ENCODE peak calls at places on chromosomes 13 and 19, in ten cellular contexts. One of them, this sample, is unnamed. For H3K4me1 and H3K9me3, the result is how much of the 10 kb centered on the place peaks cover.

GRCh38 chr19:18543814-18544475 is 572 bp upstream of the FKBP8 start:
- DNase-seq in fibroblast of lung: peak
- DNase-seq in effector memory CD4-positive, alpha-beta T cell: peak
- DNase-seq in stomach: peak
- DNase-seq in DND-41: peak
- DNase-seq in hepatocyte: peak
- DNase-seq in cardiac muscle cell: peak
- DNase-seq in CD4-positive, alpha-beta memory T cell: peak
- DNase-seq in esophagus muscularis mucosa: no peak
- DNase-seq in endothelial cell of umbilical vein: peak
- DNase-seq in this sample: peak

GRCh38 chr13:46804391-46804815 is 7.4 kb upstream of the ESD start:
- DNase-seq in fibroblast of lung: peak
- DNase-seq in effector memory CD4-positive, alpha-beta T cell: no peak
- DNase-seq in stomach: no peak
- DNase-seq in DND-41: no peak
- DNase-seq in hepatocyte: no peak
- DNase-seq in cardiac muscle cell: peak
- DNase-seq in CD4-positive, alpha-beta memory T cell: no peak
- DNase-seq in esophagus muscularis mucosa: no peak
- DNase-seq in endothelial cell of umbilical vein: no peak
- DNase-seq in this sample: no peak

GRCh38 chr19:7925171-7925837 is 631 bp downstream of the CTXN1 start:
- DNase-seq in fibroblast of lung: peak
- DNase-seq in effector memory CD4-positive, alpha-beta T cell: peak
- DNase-seq in stomach: peak
- DNase-seq in DND-41: peak
- DNase-seq in hepatocyte: peak
- DNase-seq in cardiac muscle cell: peak
- DNase-seq in CD4-positive, alpha-beta memory T cell: peak
- DNase-seq in esophagus muscularis mucosa: no peak
- DNase-seq in endothelial cell of umbilical vein: peak
- DNase-seq in this sample: peak

GRCh38 chr13:75486146-75486545 is 4.2 kb upstream of the TBC1D4 start:
- DNase-seq in fibroblast of lung: no peak
- DNase-seq in effector memory CD4-positive, alpha-beta T cell: no peak
- DNase-seq in stomach: no peak
- DNase-seq in DND-41: no peak
- DNase-seq in hepatocyte: no peak
- DNase-seq in cardiac muscle cell: no peak
- DNase-seq in CD4-positive, alpha-beta memory T cell: no peak
- DNase-seq in esophagus muscularis mucosa: no peak
- DNase-seq in endothelial cell of umbilical vein: no peak
- DNase-seq in this sample: no peak

GRCh38 chr13:44629465-44630183 is 53.5 kb upstream of the TSC22D1 start:
- DNase-seq in fibroblast of lung: peak
- DNase-seq in effector memory CD4-positive, alpha-beta T cell: no peak
- DNase-seq in stomach: no peak
- DNase-seq in DND-41: no peak
- DNase-seq in hepatocyte: no peak
- DNase-seq in cardiac muscle cell: peak
- DNase-seq in CD4-positive, alpha-beta memory T cell: no peak
- DNase-seq in esophagus muscularis mucosa: no peak
- DNase-seq in endothelial cell of umbilical vein: no peak
- DNase-seq in this sample: no peak

GRCh38 chr13:90365130-90365529 is 982.4 kb upstream of the MIR17HG start:
- DNase-seq in fibroblast of lung: peak
- DNase-seq in effector memory CD4-positive, alpha-beta T cell: no peak
- DNase-seq in stomach: no peak
- DNase-seq in DND-41: no peak
- DNase-seq in hepatocyte: peak
- DNase-seq in cardiac muscle cell: peak
- DNase-seq in CD4-positive, alpha-beta memory T cell: no peak
- DNase-seq in esophagus muscularis mucosa: no peak
- DNase-seq in endothelial cell of umbilical vein: no peak
- DNase-seq in this sample: no peak

GRCh38 chr19:19461671-19462622 is 53.4 kb downstream of the TSSK6 start:
- DNase-seq in fibroblast of lung: peak
- DNase-seq in effector memory CD4-positive, alpha-beta T cell: no peak
- DNase-seq in stomach: peak
- DNase-seq in DND-41: no peak
- DNase-seq in hepatocyte: peak
- DNase-seq in cardiac muscle cell: peak
- DNase-seq in CD4-positive, alpha-beta memory T cell: no peak
- DNase-seq in esophagus muscularis mucosa: no peak
- DNase-seq in endothelial cell of umbilical vein: peak
- DNase-seq in this sample: no peak

GRCh38 chr13:45933203-45934014 is 81.9 kb upstream of the SIAH3 start:
- DNase-seq in fibroblast of lung: no peak
- DNase-seq in effector memory CD4-positive, alpha-beta T cell: no peak
- DNase-seq in stomach: no peak
- DNase-seq in DND-41: no peak
- DNase-seq in hepatocyte: no peak
- DNase-seq in cardiac muscle cell: no peak
- DNase-seq in CD4-positive, alpha-beta memory T cell: no peak
- DNase-seq in esophagus muscularis mucosa: peak
- DNase-seq in endothelial cell of umbilical vein: no peak
- DNase-seq in this sample: no peak

GRCh38 chr19:46068345-46069258 is 27.8 kb upstream of the IGFL4 start:
- DNase-seq in fibroblast of lung: peak
- DNase-seq in effector memory CD4-positive, alpha-beta T cell: no peak
- DNase-seq in stomach: no peak
- DNase-seq in DND-41: no peak
- DNase-seq in hepatocyte: peak
- DNase-seq in cardiac muscle cell: peak
- DNase-seq in CD4-positive, alpha-beta memory T cell: no peak
- DNase-seq in esophagus muscularis mucosa: no peak
- DNase-seq in endothelial cell of umbilical vein: peak
- DNase-seq in this sample: no peak

GRCh38 chr13:90415902-90416301 is 931.6 kb upstream of the MIR17HG start:
- DNase-seq in fibroblast of lung: no peak
- DNase-seq in effector memory CD4-positive, alpha-beta T cell: no peak
- DNase-seq in stomach: no peak
- DNase-seq in DND-41: no peak
- DNase-seq in hepatocyte: no peak
- DNase-seq in cardiac muscle cell: no peak
- DNase-seq in CD4-positive, alpha-beta memory T cell: no peak
- DNase-seq in esophagus muscularis mucosa: no peak
- DNase-seq in endothelial cell of umbilical vein: no peak
- DNase-seq in this sample: no peak

GRCh38 chr19:10433131-10433536 is 12.8 kb downstream of the PDE4A start:
- DNase-seq in fibroblast of lung: no peak
- DNase-seq in effector memory CD4-positive, alpha-beta T cell: no peak
- DNase-seq in stomach: peak
- DNase-seq in DND-41: no peak
- DNase-seq in hepatocyte: no peak
- DNase-seq in cardiac muscle cell: no peak
- DNase-seq in CD4-positive, alpha-beta memory T cell: no peak
- DNase-seq in esophagus muscularis mucosa: no peak
- DNase-seq in endothelial cell of umbilical vein: no peak
- DNase-seq in this sample: no peak

DNA sequence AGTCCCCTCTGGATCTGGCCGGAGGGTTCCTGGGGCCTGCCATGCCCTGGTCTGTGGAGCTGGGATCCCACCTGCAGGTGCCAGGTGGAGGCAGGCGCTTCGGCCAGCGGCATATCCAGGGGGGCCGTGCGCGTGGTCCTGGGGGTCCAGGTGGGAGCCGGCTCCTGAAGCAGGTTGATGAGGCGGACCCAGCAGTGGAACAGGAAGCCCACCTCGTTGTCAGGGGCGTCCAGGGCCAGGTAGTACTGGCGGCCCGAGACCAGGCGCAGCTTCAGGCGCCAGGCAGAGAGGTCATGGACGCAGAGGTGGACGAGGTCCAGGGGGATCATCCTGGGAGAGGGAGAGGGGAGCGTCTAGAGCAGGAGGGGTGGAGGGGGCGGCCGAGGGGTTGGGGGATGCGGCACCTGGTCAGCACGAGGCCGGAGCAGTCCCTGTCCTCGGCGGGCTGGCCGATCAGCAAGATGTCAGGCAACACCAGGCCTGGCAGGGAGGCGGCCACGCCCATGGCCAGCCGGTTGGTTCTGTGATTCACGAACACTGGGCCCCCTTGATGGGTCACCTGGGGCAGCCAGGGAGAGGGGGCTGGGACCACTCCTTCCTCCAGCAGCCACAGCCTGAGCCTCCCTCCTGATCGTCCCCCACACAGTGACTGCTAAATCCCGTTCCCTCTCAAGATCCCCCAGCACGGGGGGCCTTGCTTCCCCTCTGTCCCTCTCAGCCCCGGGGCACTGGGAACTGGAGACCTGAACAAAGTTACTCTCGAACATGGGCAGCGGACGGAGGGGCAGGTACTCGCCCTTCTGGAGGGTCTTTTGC is 678 bp downstream of the GARIN5B start:
- DNase-seq in fibroblast of lung: no peak
- DNase-seq in effector memory CD4-positive, alpha-beta T cell: no peak
- DNase-seq in stomach: no peak
- DNase-seq in DND-41: no peak
- DNase-seq in hepatocyte: no peak
- DNase-seq in cardiac muscle cell: no peak
- DNase-seq in CD4-positive, alpha-beta memory T cell: no peak
- DNase-seq in esophagus muscularis mucosa: no peak
- DNase-seq in endothelial cell of umbilical vein: no peak
- DNase-seq in this sample: no peak
- H3K4me3 ChIP-seq in fibroblast of lung: no peak
- H3K4me3 ChIP-seq in effector memory CD4-positive, alpha-beta T cell: no peak
- H3K4me3 ChIP-seq in stomach: no peak
- H3K4me3 ChIP-seq in DND-41: no peak
- H3K4me3 ChIP-seq in hepatocyte: no peak
- H3K4me3 ChIP-seq in cardiac muscle cell: no peak
- H3K4me3 ChIP-seq in CD4-positive, alpha-beta memory T cell: no peak
- H3K4me3 ChIP-seq in esophagus muscularis mucosa: no peak
- H3K4me3 ChIP-seq in endothelial cell of umbilical vein: no peak
- H3K4me3 ChIP-seq in this sample: no peak

GRCh38 chr13:30450066-30450465 is 15.7 kb downstream of the HMGB1 start:
- DNase-seq in fibroblast of lung: no peak
- DNase-seq in effector memory CD4-positive, alpha-beta T cell: no peak
- DNase-seq in stomach: no peak
- DNase-seq in DND-41: no peak
- DNase-seq in hepatocyte: no peak
- DNase-seq in cardiac muscle cell: no peak
- DNase-seq in CD4-positive, alpha-beta memory T cell: no peak
- DNase-seq in esophagus muscularis mucosa: no peak
- DNase-seq in endothelial cell of umbilical vein: no peak
- DNase-seq in this sample: no peak

GRCh38 chr13:30456290-30456689 is 9.4 kb downstream of the HMGB1 start:
- DNase-seq in fibroblast of lung: no peak
- DNase-seq in effector memory CD4-positive, alpha-beta T cell: no peak
- DNase-seq in stomach: no peak
- DNase-seq in DND-41: no peak
- DNase-seq in hepatocyte: no peak
- DNase-seq in cardiac muscle cell: peak
- DNase-seq in CD4-positive, alpha-beta memory T cell: no peak
- DNase-seq in esophagus muscularis mucosa: no peak
- DNase-seq in endothelial cell of umbilical vein: no peak
- DNase-seq in this sample: no peak

GRCh38 chr13:30454991-30455390 is 10.7 kb downstream of the HMGB1 start:
- DNase-seq in fibroblast of lung: no peak
- DNase-seq in effector memory CD4-positive, alpha-beta T cell: no peak
- DNase-seq in stomach: no peak
- DNase-seq in DND-41: no peak
- DNase-seq in hepatocyte: no peak
- DNase-seq in cardiac muscle cell: no peak
- DNase-seq in CD4-positive, alpha-beta memory T cell: no peak
- DNase-seq in esophagus muscularis mucosa: no peak
- DNase-seq in endothelial cell of umbilical vein: no peak
- DNase-seq in this sample: no peak

GRCh38 chr13:30457306-30457891 is 8.3 kb downstream of the HMGB1 start:
- DNase-seq in fibroblast of lung: no peak
- DNase-seq in effector memory CD4-positive, alpha-beta T cell: no peak
- DNase-seq in stomach: no peak
- DNase-seq in DND-41: no peak
- DNase-seq in hepatocyte: no peak
- DNase-seq in cardiac muscle cell: peak
- DNase-seq in CD4-positive, alpha-beta memory T cell: no peak
- DNase-seq in esophagus muscularis mucosa: no peak
- DNase-seq in endothelial cell of umbilical vein: no peak
- DNase-seq in this sample: no peak

GRCh38 chr13:30453727-30454126 is 12.0 kb downstream of the HMGB1 start:
- DNase-seq in fibroblast of lung: no peak
- DNase-seq in effector memory CD4-positive, alpha-beta T cell: no peak
- DNase-seq in stomach: no peak
- DNase-seq in DND-41: no peak
- DNase-seq in hepatocyte: no peak
- DNase-seq in cardiac muscle cell: peak
- DNase-seq in CD4-positive, alpha-beta memory T cell: no peak
- DNase-seq in esophagus muscularis mucosa: no peak
- DNase-seq in endothelial cell of umbilical vein: no peak
- DNase-seq in this sample: no peak
- H3K4me1 ChIP-seq in fibroblast of lung: under half
- H3K4me1 ChIP-seq in effector memory CD4-positive, alpha-beta T cell: under half
- H3K4me1 ChIP-seq in stomach: under half
- H3K4me1 ChIP-seq in DND-41: under half
- H3K4me1 ChIP-seq in hepatocyte: under half
- H3K4me1 ChIP-seq in cardiac muscle cell: under half
- H3K4me1 ChIP-seq in CD4-positive, alpha-beta memory T cell: under half
- H3K4me1 ChIP-seq in esophagus muscularis mucosa: under half
- H3K4me1 ChIP-seq in endothelial cell of umbilical vein: under half
- H3K4me1 ChIP-seq in this sample: under half

GRCh38 chr19:58118979-58119733 is 21.1 kb upstream of the ZSCAN18 start:
- DNase-seq in fibroblast of lung: no peak
- DNase-seq in effector memory CD4-positive, alpha-beta T cell: no peak
- DNase-seq in stomach: no peak
- DNase-seq in DND-41: no peak
- DNase-seq in hepatocyte: no peak
- DNase-seq in cardiac muscle cell: no peak
- DNase-seq in CD4-positive, alpha-beta memory T cell: no peak
- DNase-seq in esophagus muscularis mucosa: no peak
- DNase-seq in endothelial cell of umbilical vein: no peak
- DNase-seq in this sample: no peak
- H3K9me3 ChIP-seq in fibroblast of lung: under half
- H3K9me3 ChIP-seq in effector memory CD4-positive, alpha-beta T cell: half or more
- H3K9me3 ChIP-seq in stomach: half or more
- H3K9me3 ChIP-seq in DND-41: half or more
- H3K9me3 ChIP-seq in hepatocyte: under half
- H3K9me3 ChIP-seq in cardiac muscle cell: under half
- H3K9me3 ChIP-seq in CD4-positive, alpha-beta memory T cell: half or more
- H3K9me3 ChIP-seq in esophagus muscularis mucosa: half or more
- H3K9me3 ChIP-seq in endothelial cell of umbilical vein: under half
- H3K9me3 ChIP-seq in this sample: under half

DNA sequence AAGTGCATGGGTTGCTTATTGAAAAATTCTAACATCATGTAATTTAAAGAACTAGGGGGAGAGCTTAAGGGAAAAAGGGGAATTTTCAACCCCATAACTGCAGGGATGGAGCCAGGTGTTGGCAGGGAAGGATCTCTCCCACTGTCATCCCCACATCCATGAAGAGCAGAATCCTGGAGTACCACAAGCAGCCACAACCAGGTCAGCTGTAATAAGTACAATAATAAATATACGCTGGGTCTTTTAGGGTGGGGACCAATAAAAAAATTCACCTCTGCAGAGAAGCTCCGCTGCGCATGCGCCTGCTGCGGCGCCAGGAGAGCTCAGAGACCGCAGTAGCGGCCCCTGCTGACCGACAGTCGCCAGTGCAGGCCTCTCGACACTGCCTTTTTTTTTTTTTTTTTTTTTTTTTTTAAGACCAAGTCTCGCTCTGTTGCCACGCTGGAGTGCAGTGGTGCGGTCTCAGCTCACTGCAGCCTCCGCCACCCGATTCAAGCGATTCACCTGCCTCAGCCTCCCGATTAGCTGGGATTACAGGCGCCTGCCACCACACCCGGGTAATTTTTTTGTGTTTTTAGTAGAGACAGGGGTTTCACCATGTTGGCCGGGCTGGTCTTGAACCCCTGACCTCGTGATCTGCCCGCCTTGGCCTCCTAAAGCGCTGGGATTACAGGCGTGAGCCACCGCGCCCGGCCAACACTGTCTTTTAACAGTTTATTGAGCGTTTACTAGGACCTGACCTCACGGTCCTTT is 2.5 kb upstream of the EEF2 start:
- DNase-seq in fibroblast of lung: peak
- DNase-seq in effector memory CD4-positive, alpha-beta T cell: peak
- DNase-seq in stomach: peak
- DNase-seq in DND-41: peak
- DNase-seq in hepatocyte: peak
- DNase-seq in cardiac muscle cell: peak
- DNase-seq in CD4-positive, alpha-beta memory T cell: peak
- DNase-seq in esophagus muscularis mucosa: no peak
- DNase-seq in endothelial cell of umbilical vein: peak
- DNase-seq in this sample: peak
- H3K4me3 ChIP-seq in fibroblast of lung: peak
- H3K4me3 ChIP-seq in effector memory CD4-positive, alpha-beta T cell: peak
- H3K4me3 ChIP-seq in stomach: peak
- H3K4me3 ChIP-seq in DND-41: peak
- H3K4me3 ChIP-seq in hepatocyte: no peak
- H3K4me3 ChIP-seq in cardiac muscle cell: no peak
- H3K4me3 ChIP-seq in CD4-positive, alpha-beta memory T cell: no peak
- H3K4me3 ChIP-seq in esophagus muscularis mucosa: peak
- H3K4me3 ChIP-seq in endothelial cell of umbilical vein: no peak
- H3K4me3 ChIP-seq in this sample: peak

This sample was measured in HAP-1.